ENCODE peak calls at places on chromosomes 2 and 18, in nine cellular contexts. Y is endodermal cell, L is lower lobe of right lung, C is OCI-LY7, D is coronary artery, K is psoas muscle, V is ovary, Z is brain microvascular endothelial cell, B is left ventricle myocardium inferior. T is an unnamed sample.

GRCh38 chr2:44135771-44136170 is 32.9 kb upstream of the PPM1B start:
- DNase-seq in Y (peak), L (no peak), C (no peak), D (no peak), K (no peak), V (no peak), Z (peak), B (no peak), T (no peak)

GRCh38 chr2:102046135-102046901 is 54.6 kb downstream of the IL1R2 start:
- DNase-seq in Y (no peak), L (no peak), C (no peak), D (no peak), K (no peak), V (no peak), Z (peak), B (no peak), T (no peak)

GRCh38 chr2:222960126-222960525 is 91.9 kb upstream of the KCNE4 start:
- DNase-seq in Y (no peak), L (no peak), C (no peak), D (no peak), K (no peak), V (no peak), Z (peak), B (no peak), T (no peak)

GRCh38 chr18:32910694-32911296 is 138.0 kb upstream of the KLHL14 start:
- DNase-seq in Y (peak), L (no peak), C (no peak), D (no peak), K (no peak), V (no peak), Z (no peak), B (no peak), T (no peak)

GRCh38 chr18:11034816-11035215 is 114.6 kb downstream of the PIEZO2 start:
- DNase-seq in Y (no peak), L (no peak), C (no peak), D (no peak), K (no peak), V (no peak), Z (no peak), B (no peak), T (no peak)

GRCh38 chr2:234961784-234962183 is 10.0 kb downstream of the SH3BP4 start:
- DNase-seq in Y (peak), L (no peak), C (no peak), D (peak), K (no peak), V (no peak), Z (no peak), B (no peak), T (no peak)

GRCh38 chr2:157056200-157056676 is 201.3 kb upstream of the GALNT5 start:
- DNase-seq in Y (no peak), L (no peak), C (no peak), D (no peak), K (no peak), V (no peak), Z (peak), B (no peak), T (no peak)

GRCh38 chr2:159904127-159904564 is 106.1 kb upstream of the CD302 start:
- DNase-seq in Y (no peak), L (no peak), C (no peak), D (no peak), K (no peak), V (peak), Z (no peak), B (no peak), T (no peak)

GRCh38 chr2:172179045-172179742 is 76.5 kb upstream of the DLX2 start:
- DNase-seq in Y (no peak), L (no peak), C (no peak), D (no peak), K (no peak), V (no peak), Z (no peak), B (no peak), T (no peak)

GRCh38 chr2:68925298-68925885 is 27.3 kb downstream of the GKN2 start:
- DNase-seq in Y (peak), L (no peak), C (peak), D (no peak), K (no peak), V (no peak), Z (peak), B (no peak), T (no peak)
- H3K4me3 ChIP-seq in Y (no peak), L (no peak), C (no peak), D (no peak), K (no peak), V (no peak), Z (no peak), B (no peak), T (no peak)

GRCh38 chr2:182366625-182367024 is 60.2 kb downstream of the PDE1A start:
- DNase-seq in Y (no peak), L (no peak), C (no peak), D (no peak), K (peak), V (no peak), Z (no peak), B (no peak), T (no peak)
- H3K27ac ChIP-seq in Y (no peak), L (no peak), C (no peak), D (peak), K (no peak), V (no peak), Z (no peak), B (peak), T (no peak)

GRCh38 chr2:226761195-226761583 is 38.4 kb downstream of the IRS1 start:
- DNase-seq in Y (no peak), L (no peak), C (no peak), D (no peak), K (no peak), V (no peak), Z (no peak), B (no peak), T (no peak)
- TF ChIP-seq CTCF in Y (peak), L (no peak), C (peak), D (no peak), K (no peak), V (no peak), Z (no peak), B (no peak), T (no peak)

GRCh38 chr2:23286031-23286764 is 98.8 kb upstream of the KLHL29 start:
- DNase-seq in Y (peak), L (no peak), C (no peak), D (no peak), K (no peak), V (no peak), Z (no peak), B (no peak), T (no peak)
- H3K4me3 ChIP-seq in Y (no peak), L (no peak), C (no peak), D (no peak), K (no peak), V (no peak), Z (no peak), B (no peak), T (no peak)

DNA sequence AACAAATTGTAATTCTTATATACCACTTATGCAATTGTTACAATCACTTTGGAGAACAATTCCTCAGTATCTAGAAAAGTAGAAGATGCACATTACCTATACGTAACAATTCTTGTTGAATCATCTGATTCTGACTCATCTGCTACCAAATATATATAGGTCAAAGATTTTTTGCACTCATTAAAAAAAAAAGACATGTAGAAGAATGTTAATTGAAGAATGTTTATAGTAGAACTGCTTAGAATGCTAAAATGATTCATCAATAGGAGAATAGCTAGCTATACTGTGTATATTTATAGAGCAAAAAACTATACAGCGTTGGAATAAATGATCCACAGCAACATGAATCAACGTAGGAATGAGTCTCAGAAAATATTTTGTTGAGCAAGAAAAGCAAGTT is 29.5 kb upstream of the STAT1 start:
- DNase-seq in Y (no peak), L (no peak), C (no peak), D (no peak), K (no peak), V (no peak), Z (no peak), B (no peak), T (no peak)
- H3K27ac ChIP-seq in Y (no peak), L (no peak), C (no peak), D (no peak), K (no peak), V (no peak), Z (no peak), B (no peak), T (no peak)